ENCODE peak calls at places on chromosome 20, in seven cellular contexts. V is prostate gland, S is stomach, M is body of pancreas, G is endothelial cell of umbilical vein, K is tibial nerve, P is breast epithelium. R is an unnamed sample. For H3K36me3, the result is how much of the 10 kb centered on the place peaks cover.

GRCh38 chr20:17602493-17602892 is 32.6 kb downstream of the DSTN start:
- DNase-seq in V (no peak), S (no peak), M (no peak), G (no peak), K (no peak), P (no peak), R (no peak)

GRCh38 chr20:47221036-47221625 is 135.4 kb downstream of the ZMYND8 start:
- DNase-seq in V (no peak), S (no peak), M (no peak), G (no peak), K (no peak), P (no peak), R (no peak)

GRCh38 chr20:50957276-50957675 is 1.1 kb downstream of the DPM1 start:
- DNase-seq in V (no peak), S (no peak), M (no peak), G (peak), K (no peak), P (no peak), R (no peak)

GRCh38 chr20:57188576-57189079 is 77.8 kb downstream of the BMP7 start:
- DNase-seq in V (no peak), S (no peak), M (no peak), G (no peak), K (no peak), P (no peak), R (no peak)

GRCh38 chr20:33991498-33991897 is 2.2 kb upstream of the RALY start:
- DNase-seq in V (no peak), S (no peak), M (no peak), G (no peak), K (no peak), P (no peak), R (no peak)

GRCh38 chr20:19874328-19874727 is 116.3 kb downstream of the RIN2 start:
- DNase-seq in V (no peak), S (no peak), M (no peak), G (no peak), K (no peak), P (no peak), R (no peak)

GRCh38 chr20:1390552-1391403 is 2.1 kb downstream of the FKBP1A start:
- DNase-seq in V (no peak), S (no peak), M (no peak), G (peak), K (no peak), P (no peak), R (peak)

GRCh38 chr20:57409672-57410397 is 18.6 kb downstream of the RBM38 start:
- DNase-seq in V (no peak), S (no peak), M (no peak), G (no peak), K (no peak), P (no peak), R (no peak)

GRCh38 chr20:23035731-23036130 is 619 bp downstream of the SSTR4 start:
- DNase-seq in V (no peak), S (no peak), M (no peak), G (no peak), K (no peak), P (no peak), R (no peak)

GRCh38 chr20:41424025-41424424 is 57.4 kb upstream of the EMILIN3 start:
- DNase-seq in V (no peak), S (no peak), M (no peak), G (no peak), K (no peak), P (no peak), R (no peak)

GRCh38 chr20:50967621-50968020 is 9.0 kb downstream of the MOCS3 start:
- DNase-seq in V (no peak), S (no peak), M (no peak), G (no peak), K (no peak), P (no peak), R (no peak)

GRCh38 chr20:2692886-2693285 is 306 bp downstream of the EBF4 start:
- DNase-seq in V (no peak), S (peak), M (peak), G (no peak), K (no peak), P (no peak), R (no peak)

GRCh38 chr20:22499475-22500174 is 84.7 kb downstream of the FOXA2 start:
- DNase-seq in V (no peak), S (no peak), M (no peak), G (no peak), K (no peak), P (no peak), R (peak)

GRCh38 chr20:44734938-44735337 is 10.7 kb upstream of the KCNK15 start:
- DNase-seq in V (no peak), S (no peak), M (no peak), G (no peak), K (no peak), P (no peak), R (no peak)

GRCh38 chr20:36666181-36666740 is 20.3 kb upstream of the SLA2 start:
- DNase-seq in V (no peak), S (no peak), M (no peak), G (peak), K (no peak), P (no peak), R (no peak)

GRCh38 chr20:41475507-41475906 is 108.9 kb upstream of the EMILIN3 start:
- DNase-seq in V (no peak), S (no peak), M (no peak), G (peak), K (no peak), P (no peak), R (no peak)

DNA sequence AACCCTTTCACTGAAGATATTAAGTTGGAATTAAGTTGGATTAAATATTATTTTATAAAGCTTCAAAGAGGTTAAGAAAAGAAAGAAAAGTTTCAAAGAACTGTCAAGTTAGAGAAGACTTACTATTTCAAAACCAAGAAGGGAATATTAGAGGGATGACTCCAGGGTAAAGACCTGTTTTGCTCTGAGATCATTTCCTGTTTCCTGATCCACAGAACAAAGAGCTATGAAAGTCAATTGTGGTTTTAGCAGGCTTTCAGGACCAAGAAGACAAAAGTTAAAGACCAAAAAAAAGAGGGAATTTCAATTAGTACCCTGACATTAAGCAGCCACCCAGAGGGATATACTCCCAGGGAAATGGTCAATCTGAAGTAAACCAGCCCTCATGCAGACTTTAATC is 19.4 kb downstream of the ESF1 start:
- DNase-seq in V (no peak), S (no peak), M (no peak), G (peak), K (no peak), P (no peak), R (no peak)
- H3K36me3 ChIP-seq in V (under half), S (under half), M (under half), G (under half), K (half or more), P (under half), R (under half)

DNA sequence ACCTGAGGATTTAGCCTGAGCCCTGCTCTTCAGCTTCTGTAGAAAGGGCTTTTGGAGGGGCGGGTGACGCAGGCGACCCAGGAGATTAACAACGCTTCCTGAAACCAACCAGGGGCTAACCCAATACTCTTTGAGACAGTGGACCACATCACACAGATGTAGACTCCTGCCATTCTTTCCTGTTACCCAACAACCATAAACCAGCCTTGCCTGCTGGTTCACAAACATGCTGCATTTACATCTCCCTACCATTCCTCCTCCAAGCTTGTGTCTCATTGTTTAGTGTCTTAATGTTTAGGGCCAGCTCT is 28.3 kb downstream of the PPP1R16B start:
- DNase-seq in V (no peak), S (no peak), M (no peak), G (no peak), K (no peak), P (no peak), R (no peak)
- TF ChIP-seq POLR2A in V (no peak), S (no peak), M (no peak), G (no peak), K (no peak), P (no peak), R (no peak)

GRCh38 chr20:3862333-3862732 is 15.7 kb downstream of the MAVS start:
- DNase-seq in V (no peak), S (no peak), M (no peak), G (no peak), K (no peak), P (no peak), R (no peak)

GRCh38 chr20:3861191-3861590 is 14.6 kb downstream of the MAVS start:
- DNase-seq in V (no peak), S (no peak), M (no peak), G (no peak), K (no peak), P (no peak), R (no peak)

GRCh38 chr20:3864518-3864917 is 17.9 kb downstream of the MAVS start:
- DNase-seq in V (no peak), S (no peak), M (peak), G (no peak), K (no peak), P (no peak), R (no peak)

GRCh38 chr20:3865152-3865886 is 18.7 kb downstream of the MAVS start:
- DNase-seq in V (no peak), S (no peak), M (no peak), G (no peak), K (no peak), P (no peak), R (no peak)

DNA sequence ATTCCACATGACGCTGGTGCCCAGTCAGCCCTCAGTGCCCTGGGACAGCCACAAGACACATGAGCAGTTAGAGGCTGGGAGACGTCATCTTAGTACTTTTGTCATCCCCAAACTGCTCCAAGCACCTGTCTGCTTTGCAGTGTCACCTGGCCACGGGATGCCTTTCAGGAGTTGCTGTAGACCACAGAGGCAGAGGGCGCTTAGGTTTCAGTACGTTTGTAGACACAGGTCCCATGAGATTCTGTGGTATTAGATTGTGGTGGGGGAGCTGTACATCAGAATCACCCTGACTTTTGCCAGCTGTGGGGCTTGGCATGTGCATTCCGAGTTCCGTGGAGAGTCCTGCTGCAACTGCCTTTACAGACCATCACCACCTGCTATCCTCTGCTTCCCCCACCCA is 16.7 kb downstream of the MAVS start:
- DNase-seq in V (no peak), S (no peak), M (no peak), G (no peak), K (no peak), P (no peak), R (no peak)
- H3K36me3 ChIP-seq in V (under half), S (half or more), M (half or more), G (half or more), K (half or more), P (under half), R (half or more)

GRCh38 chr20:9699181-9699580 is 139.7 kb downstream of the PAK5 start:
- DNase-seq in V (no peak), S (no peak), M (no peak), G (no peak), K (no peak), P (no peak), R (no peak)
- TF ChIP-seq POLR2A in V (no peak), S (no peak), M (no peak), G (no peak), K (no peak), P (no peak), R (no peak)

DNA sequence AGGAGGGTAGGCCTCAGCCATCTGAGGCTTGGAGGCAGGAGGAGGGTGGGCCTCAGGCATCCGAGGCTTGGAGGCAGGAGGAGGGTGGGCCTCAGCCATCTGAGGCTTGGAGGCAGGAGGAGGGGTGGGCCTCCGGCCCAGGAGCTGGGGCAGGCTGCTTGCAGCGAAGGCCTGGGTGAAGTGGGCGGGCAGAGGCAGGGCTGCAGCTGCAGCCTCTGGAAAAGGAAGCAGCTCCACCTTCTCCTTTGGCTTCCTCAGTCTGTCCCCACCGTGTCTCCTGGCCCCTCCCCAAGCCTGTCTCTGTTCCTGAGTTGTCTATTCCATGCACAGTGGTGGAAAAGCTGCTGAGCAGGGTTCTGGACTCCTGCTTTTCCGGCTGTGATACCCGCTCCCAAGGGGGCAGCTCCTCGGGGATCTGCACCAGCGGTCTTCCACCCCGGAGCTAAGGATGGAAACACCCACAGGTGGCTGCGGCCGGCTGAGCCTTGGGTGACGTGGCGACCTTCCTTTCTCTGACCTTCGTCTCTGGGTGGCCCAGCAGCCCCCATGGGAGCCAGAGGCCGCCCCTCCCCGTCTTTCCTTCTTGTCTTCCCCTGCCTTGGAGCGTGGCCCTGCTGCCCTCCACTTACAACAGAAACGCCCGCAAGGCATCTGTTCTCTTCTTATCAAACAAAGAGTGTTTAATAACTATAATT is 405.9 kb downstream of the TAF4 start:
- DNase-seq in V (no peak), S (no peak), M (no peak), G (no peak), K (no peak), P (no peak), R (no peak)
- H3K36me3 ChIP-seq in V (under half), S (under half), M (under half), G (under half), K (under half), P (under half), R (under half)

GRCh38 chr20:62647521-62648317 is 5.4 kb downstream of the SLCO4A1 start:
- DNase-seq in V (no peak), S (peak), M (no peak), G (no peak), K (peak), P (no peak), R (no peak)
- TF ChIP-seq POLR2A in V (no peak), S (no peak), M (no peak), G (no peak), K (no peak), P (no peak), R (no peak)

DNA sequence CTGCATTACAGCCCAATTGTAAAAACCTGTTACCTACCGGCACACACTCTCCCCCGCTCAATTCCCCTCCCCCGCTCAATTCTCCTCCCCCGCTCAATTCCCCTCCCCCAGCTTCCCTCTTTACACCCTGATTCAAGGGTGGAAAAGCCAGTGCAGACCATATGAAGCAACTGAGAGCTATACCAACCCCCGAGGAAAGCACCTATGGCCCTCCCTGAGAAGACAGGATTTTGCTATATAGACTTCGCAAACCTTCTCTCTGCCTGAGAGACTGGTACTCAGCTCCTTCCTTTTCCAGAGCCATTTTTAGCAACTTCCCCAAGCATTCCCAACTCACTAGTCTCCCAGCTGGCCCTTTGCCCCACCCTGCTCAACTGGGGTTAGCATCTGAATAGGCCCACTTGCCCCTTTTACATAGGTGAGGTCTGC is 7.6 kb downstream of the GNAS-AS1 start:
- DNase-seq in V (no peak), S (no peak), M (no peak), G (no peak), K (no peak), P (no peak), R (no peak)
- H3K36me3 ChIP-seq in V (under half), S (under half), M (under half), G (under half), K (under half), P (under half), R (under half)